ENCODE peak calls at places on chromosomes 4 and X, in six cellular contexts. M, T, B, K, J and G are unnamed samples.

GRCh38 chr4:173507471-173508385 is 22.3 kb downstream of the HAND2 start:
- DNase-seq in M (no peak), T (peak; percentile 58), B (peak; percentile 22), K (no peak), J (no peak), G (no peak)

GRCh38 chrX:48472851-48473717 is 2.9 kb upstream of the FTSJ1 start:
- DNase-seq in M (no peak), T (no peak), B (no peak), K (no peak), J (no peak), G (no peak)

GRCh38 chr4:169315530-169316306 is 45.0 kb upstream of the SH3RF1 start:
- DNase-seq in M (no peak), T (no peak), B (no peak), K (no peak), J (no peak), G (no peak)

GRCh38 chrX:13153796-13154195 is 109.4 kb upstream of the FAM9C start:
- DNase-seq in M (no peak), T (no peak), B (no peak), K (no peak), J (no peak), G (no peak)

GRCh38 chrX:40936827-40937226 is 148.4 kb upstream of the USP9X start:
- DNase-seq in M (no peak), T (no peak), B (no peak), K (no peak), J (no peak), G (no peak)

GRCh38 chr4:27484216-27484615 is 623.6 kb downstream of the STIM2 start:
- DNase-seq in M (no peak), T (no peak), B (no peak), K (no peak), J (no peak), G (no peak)

GRCh38 chrX:102514536-102514935 is 2.0 kb downstream of the TMSB15A start:
- DNase-seq in M (no peak), T (no peak), B (no peak), K (no peak), J (no peak), G (no peak)

GRCh38 chr4:117137143-117137542 is 51.8 kb upstream of the TRAM1L1 start:
- DNase-seq in M (no peak), T (no peak), B (no peak), K (no peak), J (no peak), G (peak; percentile 76)

GRCh38 chr4:28562913-28563312 is 1702.3 kb downstream of the STIM2 start:
- DNase-seq in M (no peak), T (no peak), B (no peak), K (no peak), J (no peak), G (no peak)

GRCh38 chrX:45769919-45770582 is 569.4 kb upstream of the DIPK2B start:
- DNase-seq in M (peak; percentile 73), T (peak; percentile 79), B (peak; percentile 55), K (no peak), J (peak; percentile 86), G (no peak)

GRCh38 chr4:8912089-8912455 is 40.4 kb upstream of the HMX1 start:
- DNase-seq in M (no peak), T (no peak), B (peak; percentile 8), K (no peak), J (no peak), G (no peak)

GRCh38 chrX:2266445-2267349 is 234.1 kb downstream of the DHRSX start:
- DNase-seq in M (no peak), T (no peak), B (no peak), K (no peak), J (no peak), G (no peak)

GRCh38 chrX:19129694-19130093 is 7.4 kb upstream of the ADGRG2 start:
- DNase-seq in M (peak; percentile 27), T (no peak), B (no peak), K (no peak), J (no peak), G (no peak)

GRCh38 chrX:23634181-23634580 is 33.1 kb upstream of the PRDX4 start:
- DNase-seq in M (peak; percentile 12), T (no peak), B (no peak), K (no peak), J (no peak), G (no peak)

GRCh38 chr4:3489451-3489962 is 26.4 kb downstream of the DOK7 start:
- DNase-seq in M (no peak), T (peak; percentile 54), B (no peak), K (no peak), J (no peak), G (no peak)

GRCh38 chr4:79217043-79217442 is 108.8 kb downstream of the NAA11 start:
- DNase-seq in M (no peak), T (no peak), B (no peak), K (peak; percentile 44), J (no peak), G (no peak)

GRCh38 chr4:8838911-8839431 is 32.7 kb downstream of the HMX1 start:
- DNase-seq in M (no peak), T (no peak), B (no peak), K (peak; percentile 18), J (peak; percentile 55), G (no peak)

GRCh38 chrX:17976955-17977354 is 115.9 kb upstream of the RAI2 start:
- DNase-seq in M (no peak), T (no peak), B (no peak), K (no peak), J (no peak), G (no peak)

GRCh38 chrX:108795240-108795639 is 58.9 kb upstream of the IRS4 start:
- DNase-seq in M (no peak), T (no peak), B (no peak), K (no peak), J (no peak), G (no peak)

GRCh38 chrX:153888344-153888743 is 2.4 kb upstream of the L1CAM start:
- DNase-seq in M (no peak), T (no peak), B (no peak), K (no peak), J (no peak), G (no peak)

GRCh38 chrX:17377047-17377692 is 2.2 kb downstream of the NHS start:
- DNase-seq in M (no peak), T (peak; percentile 49), B (peak; percentile 36), K (peak; percentile 55), J (peak; percentile 77), G (no peak)

GRCh38 chrX:72477787-72478186 is 94.9 kb downstream of the HDAC8 start:
- DNase-seq in M (no peak), T (no peak), B (no peak), K (no peak), J (no peak), G (no peak)

DNA sequence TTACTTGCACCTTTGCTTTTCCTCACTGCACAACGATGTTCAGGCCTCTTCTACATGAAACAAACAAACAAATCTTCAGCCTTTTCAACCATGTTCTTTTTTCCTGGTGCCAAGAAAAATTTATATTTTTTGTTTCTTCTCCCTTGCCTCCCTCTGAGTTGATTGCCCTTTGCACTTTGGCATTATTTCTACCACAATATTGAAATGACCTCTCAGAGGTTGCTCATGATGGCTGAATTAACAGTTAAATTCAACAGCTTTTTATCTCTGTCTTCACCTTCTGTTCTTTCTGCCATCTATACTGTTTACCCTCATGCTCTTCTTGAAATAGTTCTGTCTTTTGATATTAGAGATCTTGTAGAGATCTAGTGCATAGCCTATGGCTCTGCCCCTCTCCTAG is 308.9 kb downstream of the ARHGAP24 start:
- DNase-seq in M (no peak), T (no peak), B (no peak), K (no peak), J (no peak), G (no peak)
- H3K27ac ChIP-seq in M (no peak overlapping the region), T (no peak overlapping the region), B (peak overlapping the region; percentile 1), K (no peak overlapping the region), J (peak overlapping the region; percentile 50), G (peak overlapping the region; percentile 25)

DNA sequence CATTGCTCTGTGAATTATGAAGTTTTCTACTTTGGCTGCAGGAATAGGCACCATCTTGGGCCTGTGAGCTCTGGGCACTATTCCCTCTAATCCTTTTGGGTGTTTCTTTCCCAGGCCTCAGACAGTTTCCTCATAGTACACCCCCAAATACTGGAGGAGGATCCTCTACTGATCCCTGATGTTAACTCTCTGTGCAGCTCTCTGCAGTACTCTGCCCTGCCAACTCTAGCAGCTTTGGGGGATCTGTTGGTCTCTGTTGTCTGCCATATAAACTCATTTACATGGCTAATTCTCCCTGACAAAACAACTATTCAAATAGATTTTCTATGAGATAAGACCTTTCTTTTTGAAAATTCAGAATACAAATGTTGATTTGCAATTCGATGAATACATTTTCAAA is 29.9 kb downstream of the USP53 start:
- DNase-seq in M (no peak), T (no peak), B (no peak), K (no peak), J (no peak), G (no peak)
- H3K27ac ChIP-seq in M (no peak overlapping the region), T (no peak overlapping the region), B (no peak overlapping the region), K (no peak overlapping the region), J (peak overlapping the region; percentile 9), G (no peak overlapping the region)

DNA sequence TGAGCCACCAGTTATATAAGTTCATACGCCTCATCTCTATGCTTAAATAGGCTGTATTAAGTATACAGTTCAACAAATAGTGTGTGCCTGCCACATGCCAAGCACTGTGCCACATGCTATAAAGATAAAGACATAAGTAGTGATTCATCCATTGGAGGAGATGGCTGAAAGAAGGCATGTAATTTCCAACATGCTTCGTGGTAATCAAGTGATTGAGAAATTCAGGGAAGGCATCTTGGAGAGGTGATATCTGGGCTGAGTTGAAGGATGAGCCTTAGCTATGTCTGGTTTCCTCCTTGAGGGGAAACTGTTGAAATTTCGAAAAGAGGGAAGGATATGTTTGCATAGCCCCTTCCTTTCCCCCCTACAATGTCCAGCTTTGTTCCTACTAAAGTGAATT is 96.5 kb downstream of the ARHGAP10 start:
- DNase-seq in M (no peak), T (no peak), B (no peak), K (no peak), J (no peak), G (no peak)
- H3K27ac ChIP-seq in M (no peak overlapping the region), T (peak overlapping the region; percentile 92), B (peak overlapping the region; percentile 89), K (no peak overlapping the region), J (peak overlapping the region; percentile 86), G (peak overlapping the region; percentile 86)

GRCh38 chrX:39745782-39746181 is 352.0 kb downstream of the BCOR start:
- DNase-seq in M (no peak), T (no peak), B (no peak), K (no peak), J (no peak), G (no peak)

GRCh38 chrX:39749728-39750127 is 348.0 kb downstream of the BCOR start:
- DNase-seq in M (peak; percentile 47), T (no peak), B (no peak), K (no peak), J (no peak), G (no peak)

GRCh38 chrX:39750246-39750790 is 347.4 kb downstream of the BCOR start:
- DNase-seq in M (no peak), T (no peak), B (no peak), K (no peak), J (no peak), G (no peak)

GRCh38 chrX:39750798-39751197 is 347.0 kb downstream of the BCOR start:
- DNase-seq in M (no peak), T (no peak), B (no peak), K (no peak), J (no peak), G (no peak)

DNA sequence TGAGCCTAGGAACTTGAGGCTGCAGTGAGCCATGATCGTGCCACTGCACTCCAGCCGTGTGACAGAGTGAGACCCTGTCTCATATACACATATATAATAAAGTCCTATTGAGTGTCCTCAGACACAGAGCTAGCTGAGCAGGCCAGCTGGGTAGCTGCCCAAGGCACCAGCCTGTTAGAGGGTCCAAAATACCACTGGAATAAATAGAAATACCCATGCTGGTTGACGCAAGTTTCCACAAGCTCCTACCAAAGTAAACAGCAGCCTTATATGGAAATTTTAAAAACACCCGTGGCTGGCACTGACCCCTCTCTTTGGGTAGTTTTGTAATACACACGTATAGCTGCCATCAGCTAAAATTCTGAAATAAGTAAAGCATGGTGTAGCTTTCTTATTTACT is 348.6 kb downstream of the BCOR start:
- DNase-seq in M (no peak), T (no peak), B (no peak), K (no peak), J (peak; percentile 88), G (no peak)
- H3K27ac ChIP-seq in M (no peak overlapping the region), T (no peak overlapping the region), B (no peak overlapping the region), K (no peak overlapping the region), J (peak overlapping the region; percentile 52), G (no peak overlapping the region)